ENCODE peak calls at places on chromosome 17, in seven cellular contexts. Q is A549, D is prostate gland, Y is AG04449, S is thyroid gland, F is lower leg skin, U is retinal pigment epithelial cell. A is an unnamed sample.

GRCh38 chr17:71628306-71628705 is 492.5 kb upstream of the SOX9 start:
- DNase-seq in Q (no peak), D (no peak), Y (no peak), S (no peak), F (no peak), U (no peak), A (no peak)

GRCh38 chr17:76139801-76140660 is 1.0 kb downstream of the FOXJ1 start:
- DNase-seq in Q (no peak), D (no peak), Y (no peak), S (peak; percentile 63), F (no peak), U (no peak), A (no peak)

GRCh38 chr17:78497115-78497540 is 80.1 kb downstream of the DNAH17 start:
- DNase-seq in Q (peak; percentile 97), D (peak; percentile 71), Y (peak; percentile 12), S (peak; percentile 82), F (peak; percentile 91), U (peak; percentile 20), A (peak; percentile 16)

GRCh38 chr17:14351493-14351892 is 50.6 kb downstream of the HS3ST3B1 start:
- DNase-seq in Q (no peak), D (no peak), Y (no peak), S (no peak), F (no peak), U (no peak), A (peak; percentile 66)

GRCh38 chr17:76198702-76199101 is 41.6 kb downstream of the RNF157 start:
- DNase-seq in Q (no peak), D (no peak), Y (no peak), S (no peak), F (no peak), U (no peak), A (no peak)

GRCh38 chr17:48002208-48002919 is 31.5 kb downstream of the CDK5RAP3 start:
- DNase-seq in Q (peak; percentile 36), D (no peak), Y (no peak), S (no peak), F (no peak), U (peak; percentile 95), A (no peak)

GRCh38 chr17:69961488-69962145 is 113.4 kb upstream of the KCNJ16 start:
- DNase-seq in Q (peak; percentile 7), D (peak; percentile 5), Y (no peak), S (peak; percentile 20), F (no peak), U (no peak), A (no peak)

GRCh38 chr17:77392376-77393273 is 251.9 kb downstream of the SEC14L1 start:
- DNase-seq in Q (peak; percentile 73), D (no peak), Y (no peak), S (peak; percentile 72), F (no peak), U (no peak), A (no peak)

GRCh38 chr17:66855204-66855603 is 20.3 kb downstream of the CACNG5 start:
- DNase-seq in Q (no peak), D (no peak), Y (no peak), S (no peak), F (peak; percentile 76), U (no peak), A (no peak)

GRCh38 chr17:63431939-63432804 is 13.9 kb downstream of the CYB561 start:
- DNase-seq in Q (no peak), D (peak; percentile 48), Y (peak; percentile 33), S (no peak), F (no peak), U (no peak), A (no peak)

GRCh38 chr17:27762527-27763305 is 37.6 kb downstream of the NOS2 start:
- DNase-seq in Q (no peak), D (no peak), Y (no peak), S (no peak), F (peak; percentile 76), U (no peak), A (no peak)

GRCh38 chr17:65609749-65610148 is 48.3 kb upstream of the AXIN2 start:
- DNase-seq in Q (no peak), D (peak; percentile 85), Y (no peak), S (no peak), F (no peak), U (no peak), A (no peak)

GRCh38 chr17:56679148-56679766 is 85.8 kb downstream of the NOG start:
- DNase-seq in Q (peak; percentile 66), D (no peak), Y (no peak), S (no peak), F (no peak), U (no peak), A (no peak)

GRCh38 chr17:1787301-1787902 is 25.5 kb downstream of the SERPINF1 start:
- DNase-seq in Q (peak; percentile 99), D (peak; percentile 60), Y (peak; percentile 66), S (no peak), F (no peak), U (peak; percentile 70), A (no peak)

GRCh38 chr17:32552280-32552679 is 65.5 kb downstream of the CDK5R1 start:
- DNase-seq in Q (no peak), D (no peak), Y (no peak), S (no peak), F (no peak), U (no peak), A (no peak)

GRCh38 chr17:68346448-68346847 is 55.2 kb downstream of the ARSG start:
- DNase-seq in Q (no peak), D (no peak), Y (no peak), S (no peak), F (no peak), U (no peak), A (peak; percentile 65)

GRCh38 chr17:66233023-66233753 is 4.0 kb upstream of the APOH start:
- DNase-seq in Q (no peak), D (no peak), Y (no peak), S (no peak), F (no peak), U (no peak), A (no peak)

GRCh38 chr17:79704691-79705090 is 26.1 kb upstream of the ENPP7 start:
- DNase-seq in Q (no peak), D (no peak), Y (no peak), S (no peak), F (no peak), U (no peak), A (no peak)

GRCh38 chr17:19409509-19409908 is 1.5 kb upstream of the RNF112 start:
- DNase-seq in Q (no peak), D (no peak), Y (no peak), S (no peak), F (no peak), U (no peak), A (no peak)

GRCh38 chr17:35129154-35129972 is 7.9 kb downstream of the FNDC8 start:
- DNase-seq in Q (no peak), D (no peak), Y (no peak), S (no peak), F (no peak), U (no peak), A (no peak)

GRCh38 chr17:68613739-68614298 is 12.7 kb upstream of the FAM20A start:
- DNase-seq in Q (peak; percentile 21), D (no peak), Y (no peak), S (peak; percentile 31), F (no peak), U (no peak), A (peak; percentile 19)

GRCh38 chr17:33166472-33166871 is 126.6 kb downstream of the ASIC2 start:
- DNase-seq in Q (no peak), D (no peak), Y (no peak), S (no peak), F (peak; percentile 14), U (no peak), A (no peak)

GRCh38 chr17:74702132-74702876 is 10.4 kb downstream of the CD300LF start:
- DNase-seq in Q (no peak), D (no peak), Y (no peak), S (no peak), F (no peak), U (no peak), A (no peak)

GRCh38 chr17:78241277-78242023 is 10.0 kb downstream of the TMEM235 start:
- DNase-seq in Q (peak; percentile 69), D (no peak), Y (peak; percentile 7), S (no peak), F (no peak), U (no peak), A (no peak)

GRCh38 chr17:73753751-73754496 is 109.7 kb upstream of the SDK2 start:
- DNase-seq in Q (no peak), D (no peak), Y (no peak), S (no peak), F (no peak), U (no peak), A (no peak)

GRCh38 chr17:50270430-50271172 is 3.7 kb upstream of the TMEM92 start:
- DNase-seq in Q (no peak), D (no peak), Y (no peak), S (no peak), F (peak; percentile 91), U (no peak), A (no peak)

GRCh38 chr17:8288336-8289102 is at the start of gene RANGRF:
- DNase-seq in Q (peak; percentile 99), D (peak; percentile 86), Y (no peak), S (peak; percentile 92), F (peak; percentile 98), U (peak; percentile 47), A (no peak)
- TF ChIP-seq CTCF in Q (no peak), D (no peak), Y (no peak), S (no peak), F (no peak), U (no peak), A (no peak)

GRCh38 chr17:42521036-42521435 is 15.0 kb upstream of the NAGLU start:
- DNase-seq in Q (no peak), D (no peak), Y (no peak), S (no peak), F (no peak), U (no peak), A (no peak)
- H3K4me3 ChIP-seq in Q (no peak overlapping the region), D (no peak overlapping the region), Y (no peak overlapping the region), S (no peak overlapping the region), F (no peak overlapping the region), U (no peak overlapping the region), A (no peak overlapping the region)

GRCh38 chr17:57810740-57811632 is 38.9 kb downstream of the MRPS23 start:
- DNase-seq in Q (no peak), D (peak; percentile 28), Y (no peak), S (peak; percentile 23), F (peak; percentile 86), U (no peak), A (no peak)
- TF ChIP-seq CTCF in Q (no peak), D (no peak), Y (no peak), S (no peak), F (no peak), U (no peak), A (no peak)

DNA sequence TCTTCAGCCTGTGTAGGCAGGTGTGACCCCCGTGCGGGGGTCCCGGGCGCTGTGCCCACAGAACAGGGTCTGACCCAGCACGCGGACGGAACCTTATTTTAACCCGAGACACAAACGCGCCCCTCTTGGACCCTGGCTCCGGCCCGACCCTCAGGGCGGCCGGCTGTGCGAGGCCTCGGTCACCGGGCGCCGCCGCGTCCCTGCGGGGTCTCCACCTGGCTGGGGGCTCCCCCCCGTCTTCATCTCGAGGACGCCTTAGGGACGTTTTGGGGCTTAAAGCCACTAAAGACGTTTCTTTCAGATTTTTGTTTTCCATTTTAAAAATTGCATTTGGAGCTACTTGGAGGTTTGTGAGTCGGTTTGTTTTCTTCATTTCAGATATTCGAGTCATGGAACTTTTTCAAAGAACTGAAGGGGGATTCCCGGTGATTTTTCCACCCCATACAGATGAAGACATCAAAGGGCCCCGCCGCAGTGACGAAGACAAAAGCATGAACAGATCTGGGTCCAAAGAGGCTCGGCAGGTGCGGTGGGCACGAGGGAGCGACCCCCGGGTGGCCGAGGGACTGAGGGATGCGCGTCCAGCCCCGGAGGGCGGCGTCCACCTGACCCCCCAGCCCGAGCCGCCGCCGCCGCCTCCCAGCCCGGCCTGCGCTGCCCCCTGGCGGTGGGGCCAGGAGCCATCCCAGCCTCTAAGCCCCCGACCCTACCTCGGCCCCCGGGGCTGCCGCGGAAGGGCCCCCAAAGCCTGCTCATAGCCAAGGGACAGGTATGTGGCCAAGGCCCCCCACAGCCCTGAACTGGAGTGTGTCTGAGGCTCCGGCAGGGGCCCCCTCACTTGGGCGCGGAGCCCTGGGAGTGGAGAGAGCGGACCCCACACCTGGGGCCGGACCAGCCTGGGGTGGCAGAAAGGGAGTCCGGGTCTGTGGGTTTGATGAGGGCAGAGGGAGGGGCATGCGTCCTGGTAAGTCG is 3.8 kb upstream of the CD7 start:
- DNase-seq in Q (peak; percentile 66), D (no peak), Y (no peak), S (no peak), F (no peak), U (no peak), A (no peak)
- H3K4me3 ChIP-seq in Q (peak overlapping the region; percentile 32), D (no peak overlapping the region), Y (no peak overlapping the region), S (no peak overlapping the region), F (no peak overlapping the region), U (no peak overlapping the region), A (no peak overlapping the region)

A was measured in GM12864.